ENCODE peak calls at places on chromosomes 7 and 10, in five cellular contexts. B, M, Q, N and O are unnamed samples.
A peak's percentile ranks its signal among the peaks of the same experiment; 100 is the strongest.

GRCh38 chr7:31642681-31643115 is 44.3 kb upstream of the PPP1R17 start:
- DNase-seq in Q (no peak), N (no peak), B (no peak), M (no peak), O (no peak)

GRCh38 chr10:98170249-98171117 is 36.0 kb downstream of the R3HCC1L start:
- DNase-seq in M (peak; percentile 44), Q (no peak), N (no peak), B (peak; percentile 66), O (peak; percentile 49)

GRCh38 chr10:34254596-34254995 is 560.5 kb downstream of the PARD3 start:
- DNase-seq in M (peak; percentile 48), N (no peak), B (no peak), Q (no peak), O (no peak)

GRCh38 chr7:25091757-25092156 is 33.3 kb downstream of the CYCS start:
- DNase-seq in Q (no peak), M (no peak), N (no peak), B (no peak), O (no peak)

GRCh38 chr7:27606270-27607209 is 56.1 kb downstream of the HIBADH start:
- DNase-seq in M (no peak), N (no peak), B (no peak), Q (no peak), O (no peak)

GRCh38 chr10:92284112-92284704 is 6.7 kb downstream of the CPEB3 start:
- DNase-seq in M (no peak), Q (no peak), N (peak; percentile 62), B (no peak), O (no peak)

GRCh38 chr7:7639847-7640220 is 718 bp upstream of the UMAD1 start:
- DNase-seq in Q (no peak), B (no peak), N (no peak), M (peak; percentile 2), O (peak; percentile 64)

GRCh38 chr7:137935849-137936508 is 65.9 kb downstream of the CREB3L2 start:
- DNase-seq in M (no peak), N (no peak), B (no peak), Q (no peak), O (no peak)

GRCh38 chr7:33667261-33667660 is 238.1 kb upstream of the BMPER start:
- DNase-seq in N (no peak), B (no peak), M (no peak), Q (no peak), O (no peak)

GRCh38 chr10:76397957-76398665 is 966.7 kb downstream of the LRMDA start:
- DNase-seq in Q (no peak), N (no peak), M (no peak), B (no peak), O (no peak)

GRCh38 chr10:74880041-74880440 is 53.6 kb downstream of the KAT6B start:
- DNase-seq in Q (no peak), N (no peak), M (no peak), B (no peak), O (no peak)

GRCh38 chr7:54859066-54859465 is 100.1 kb upstream of the SEC61G start:
- DNase-seq in Q (no peak), M (no peak), B (no peak), N (no peak), O (no peak)

GRCh38 chr10:88728107-88728763 is 22.2 kb downstream of the LIPK start:
- DNase-seq in N (peak; percentile 76), B (peak; percentile 99), M (no peak), Q (peak; percentile 38), O (no peak)

GRCh38 chr10:131677671-131678070 is 223.1 kb upstream of the PPP2R2D start:
- DNase-seq in B (no peak), Q (no peak), N (peak; percentile 57), M (no peak), O (no peak)

GRCh38 chr10:131678171-131678570 is 222.6 kb upstream of the PPP2R2D start:
- DNase-seq in B (no peak), N (peak; percentile 69), M (no peak), Q (no peak), O (no peak)

GRCh38 chr10:131676971-131677421 is 223.8 kb upstream of the PPP2R2D start:
- DNase-seq in B (peak; percentile 78), M (no peak), N (no peak), Q (no peak), O (no peak)

GRCh38 chr10:131679926-131680325 is 220.9 kb upstream of the PPP2R2D start:
- DNase-seq in B (no peak), M (no peak), N (no peak), Q (no peak), O (no peak)

DNA sequence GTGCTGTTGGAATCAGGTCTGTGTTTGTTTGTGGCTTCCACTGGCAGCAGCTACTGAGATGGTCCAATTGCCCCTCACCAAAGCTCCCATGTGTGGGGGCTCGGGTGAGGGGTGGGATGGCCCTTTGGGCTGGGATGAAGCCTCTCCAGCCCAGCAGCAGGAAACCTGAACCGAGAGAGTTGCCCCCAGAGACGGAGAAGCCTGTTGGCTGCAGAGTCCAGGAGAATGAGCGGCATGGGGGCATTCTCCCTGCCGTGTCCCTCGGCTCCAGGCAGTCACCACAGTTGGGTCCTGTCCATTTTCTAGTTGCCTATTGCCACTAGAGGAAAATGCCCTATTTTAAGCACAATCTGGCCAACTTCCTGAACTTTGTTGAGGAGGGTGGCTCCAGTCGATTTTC is 222.2 kb upstream of the PPP2R2D start:
- DNase-seq in Q (no peak), M (no peak), B (no peak), N (no peak), O (peak; percentile 8)
- H3K9me3 ChIP-seq in Q (no peaks in the 10 kb centered on the region), M (no peaks in the 10 kb centered on the region), B (peaks cover 5% of the 10 kb centered on the region), N (no peaks in the 10 kb centered on the region), O (no peaks in the 10 kb centered on the region)

DNA sequence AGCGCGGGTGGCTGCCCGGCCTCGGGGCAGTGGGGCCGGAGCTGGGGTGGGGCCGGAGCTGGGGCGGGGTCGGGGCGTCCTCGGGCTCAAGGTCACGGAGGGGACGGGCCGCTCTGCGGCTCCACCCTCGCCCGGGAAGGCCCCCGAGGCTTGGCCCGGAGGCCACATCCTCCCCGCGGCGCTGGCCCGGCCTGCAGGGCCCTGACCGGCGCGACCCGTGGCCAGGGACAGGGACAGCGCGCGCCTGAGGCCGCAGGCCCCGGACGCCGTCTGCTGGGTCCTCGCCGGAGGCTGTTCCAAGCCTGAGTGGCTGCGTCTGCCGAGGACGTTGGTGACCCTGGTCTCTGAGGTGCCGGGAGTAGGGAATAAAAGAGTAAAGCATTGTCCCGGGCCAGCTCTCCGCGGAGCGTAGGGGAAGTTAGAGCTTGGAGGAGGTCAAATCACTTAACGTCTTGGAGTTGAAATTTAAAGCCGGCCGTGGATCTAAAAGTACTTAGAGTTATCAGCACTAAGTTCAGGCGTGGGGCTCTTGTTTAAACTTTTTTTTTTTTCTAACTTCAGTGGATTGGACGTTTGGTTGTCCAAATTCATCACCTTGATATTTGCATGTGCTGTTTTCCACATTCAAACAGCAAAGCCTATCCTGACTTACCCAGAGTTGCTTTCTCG is 551 bp downstream of the NIPSNAP2 start:
- DNase-seq in N (peak; percentile 95), B (no peak), Q (peak; percentile 91), M (peak; percentile 22), O (peak; percentile 87)
- TF ChIP-seq POLR2A in N (no peak), B (peak; percentile 18), Q (no peak), M (no peak), O (peak; percentile 50)

GRCh38 chr7:91852263-91852741 is 28.2 kb downstream of the MTERF1 start:
- DNase-seq in Q (no peak), M (no peak), N (no peak), B (no peak), O (no peak)
- H3K27ac ChIP-seq in Q (no peak overlapping the region), M (no peak overlapping the region), N (no peak overlapping the region), B (no peak overlapping the region), O (no peak overlapping the region)

DNA sequence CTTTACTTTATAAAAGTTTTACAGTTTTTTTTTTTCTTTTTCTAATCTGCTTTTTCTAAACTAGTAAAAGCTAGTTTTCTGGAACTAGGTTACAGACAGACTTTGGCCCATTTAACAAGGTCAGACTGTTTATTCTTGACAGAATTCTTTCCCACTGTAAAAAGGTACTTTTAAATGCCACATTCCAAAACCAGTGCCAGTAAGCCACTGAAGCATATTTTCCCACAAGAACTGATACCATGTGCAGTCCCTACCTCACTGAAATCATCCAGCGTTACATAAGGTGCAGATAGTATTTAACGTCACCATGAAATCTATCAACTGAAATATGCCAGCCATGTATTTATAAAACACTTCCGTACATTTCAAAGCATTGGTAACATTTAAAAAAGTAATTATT is 121.6 kb downstream of the CDK6 start:
- DNase-seq in B (no peak), N (no peak), Q (no peak), M (no peak), O (no peak)
- H3K9me3 ChIP-seq in B (no peaks in the 10 kb centered on the region), N (no peaks in the 10 kb centered on the region), Q (no peaks in the 10 kb centered on the region), M (no peaks in the 10 kb centered on the region), O (no peaks in the 10 kb centered on the region)

GRCh38 chr7:104982308-104982755 is 31.7 kb upstream of the KMT2E start:
- DNase-seq in M (no peak), B (no peak), N (no peak), Q (no peak), O (no peak)

GRCh38 chr7:104982773-104983619 is 31.0 kb upstream of the KMT2E start:
- DNase-seq in Q (no peak), N (no peak), B (no peak), M (no peak), O (no peak)

GRCh38 chr7:104984591-104985258 is 29.3 kb upstream of the KMT2E start:
- DNase-seq in Q (no peak), M (no peak), B (no peak), N (no peak), O (no peak)

GRCh38 chr7:104985259-104985617 is 28.8 kb upstream of the KMT2E start:
- DNase-seq in M (no peak), Q (no peak), B (no peak), N (no peak), O (no peak)

GRCh38 chr7:104983620-104984539 is 30.1 kb upstream of the KMT2E start:
- DNase-seq in B (peak; percentile 87), N (peak; percentile 98), M (peak; percentile 93), Q (peak; percentile 93), O (peak; percentile 93)
- TF ChIP-seq POLR2A in B (peak; percentile 72), N (peak; percentile 71), M (peak; percentile 63), Q (no peak), O (peak; percentile 92)

GRCh38 chr7:92740713-92741126 is 95.7 kb downstream of the CDK6 start:
- DNase-seq in M (no peak), N (no peak), Q (no peak), B (no peak), O (no peak)
- H3K27ac ChIP-seq in M (peak overlapping the region; percentile 38), N (no peak overlapping the region), Q (no peak overlapping the region), B (no peak overlapping the region), O (no peak overlapping the region)

GRCh38 chr7:157542669-157543021 is 205.8 kb downstream of the DNAJB6 start:
- DNase-seq in N (no peak), B (no peak), M (no peak), Q (no peak), O (peak; percentile 20)

GRCh38 chr7:157540020-157540419 is 203.2 kb downstream of the DNAJB6 start:
- DNase-seq in B (no peak), M (no peak), Q (no peak), N (peak; percentile 56), O (no peak)

GRCh38 chr7:157541796-157542668 is 205.2 kb downstream of the DNAJB6 start:
- DNase-seq in Q (no peak), N (peak; percentile 61), M (no peak), B (no peak), O (peak; percentile 28)

GRCh38 chr7:157540606-157541294 is 203.9 kb downstream of the DNAJB6 start:
- DNase-seq in M (no peak), Q (no peak), B (no peak), N (peak; percentile 65), O (no peak)

GRCh38 chr7:157541295-157541608 is 204.4 kb downstream of the DNAJB6 start:
- DNase-seq in B (no peak), N (peak; percentile 66), Q (no peak), M (no peak), O (no peak)
- H3K9me3 ChIP-seq in B (no peaks in the 10 kb centered on the region), N (no peaks in the 10 kb centered on the region), Q (no peaks in the 10 kb centered on the region), M (no peaks in the 10 kb centered on the region), O (no peaks in the 10 kb centered on the region)